ENCODE peak calls at places on chromosomes 7 and 10, in eight cellular contexts. N is left lung, Z is GM12878, C is HCT116, T is adrenal gland, M is IMR-90, H is GM23248, U is upper lobe of right lung. X is an unnamed sample.

GRCh38 chr7:12458520-12459131 is 55.0 kb upstream of the VWDE start:
- DNase-seq in N (no peak), Z (no peak), C (peak; percentile 23), T (no peak), M (peak; percentile 25), H (peak; percentile 66), U (no peak), X (no peak)

GRCh38 chr10:63464402-63465292 is 1.1 kb downstream of the JMJD1C start:
- DNase-seq in N (no peak), Z (no peak), C (no peak), T (no peak), M (peak; percentile 26), H (peak; percentile 36), U (no peak), X (no peak)

GRCh38 chr7:104572554-104572953 is 244.2 kb downstream of the LHFPL3 start:
- DNase-seq in N (no peak), Z (no peak), C (no peak), T (no peak), M (no peak), H (no peak), U (no peak), X (no peak)

GRCh38 chr10:124732931-124733536 is 11.1 kb downstream of the FAM53B start:
- DNase-seq in N (peak; percentile 83), Z (peak; percentile 77), C (no peak), T (peak; percentile 88), M (peak; percentile 43), H (no peak), U (peak; percentile 84), X (peak; percentile 97)

GRCh38 chr10:115706482-115707076 is 566.4 kb downstream of the GFRA1 start:
- DNase-seq in N (no peak), Z (no peak), C (peak; percentile 12), T (no peak), M (peak; percentile 30), H (peak; percentile 56), U (no peak), X (no peak)

GRCh38 chr10:20856484-20856883 is 40.6 kb downstream of the NEBL start:
- DNase-seq in N (no peak), Z (no peak), C (no peak), T (no peak), M (no peak), H (no peak), U (no peak), X (no peak)

GRCh38 chr7:66060796-66061195 is 14.8 kb upstream of the ASL start:
- DNase-seq in N (no peak), Z (no peak), C (no peak), T (no peak), M (no peak), H (no peak), U (no peak), X (no peak)

GRCh38 chr7:2757904-2758672 is 70.1 kb downstream of the AMZ1 start:
- DNase-seq in N (peak; percentile 79), Z (peak; percentile 78), C (peak; percentile 88), T (peak; percentile 79), M (peak; percentile 99), H (peak; percentile 99), U (peak; percentile 72), X (no peak)

GRCh38 chr7:46848944-46849343 is 733.0 kb downstream of the TNS3 start:
- DNase-seq in N (no peak), Z (no peak), C (no peak), T (no peak), M (peak; percentile 71), H (peak; percentile 81), U (no peak), X (no peak)

GRCh38 chr7:4241791-4242190 is 440.3 kb upstream of the FOXK1 start:
- DNase-seq in N (no peak), Z (no peak), C (peak; percentile 4), T (no peak), M (no peak), H (no peak), U (no peak), X (no peak)

GRCh38 chr7:87810726-87811125 is 65.4 kb downstream of the SLC25A40 start:
- DNase-seq in N (no peak), Z (no peak), C (no peak), T (no peak), M (no peak), H (no peak), U (no peak), X (no peak)

GRCh38 chr10:104347295-104348045 is 6.2 kb upstream of the CFAP58 start:
- DNase-seq in N (no peak), Z (no peak), C (no peak), T (no peak), M (no peak), H (no peak), U (no peak), X (no peak)

GRCh38 chr10:26556756-26557640 is 118.9 kb downstream of the APBB1IP start:
- DNase-seq in N (no peak), Z (no peak), C (peak; percentile 50), T (peak; percentile 27), M (peak; percentile 11), H (peak; percentile 83), U (no peak), X (peak; percentile 17)

GRCh38 chr10:43926371-43926770 is 277.7 kb upstream of the ZNF32 start:
- DNase-seq in N (no peak), Z (no peak), C (no peak), T (no peak), M (no peak), H (no peak), U (no peak), X (no peak)

GRCh38 chr7:118029881-118030422 is 154.0 kb upstream of the LSM8 start:
- DNase-seq in N (no peak), Z (no peak), C (no peak), T (no peak), M (no peak), H (no peak), U (no peak), X (no peak)

GRCh38 chr7:20327047-20327446 is 3.7 kb upstream of the ITGB8 start:
- DNase-seq in N (no peak), Z (no peak), C (no peak), T (no peak), M (peak; percentile 82), H (peak; percentile 66), U (no peak), X (no peak)

GRCh38 chr7:1794888-1795542 is 124.9 kb downstream of the ELFN1 start:
- DNase-seq in N (no peak), Z (no peak), C (no peak), T (no peak), M (no peak), H (no peak), U (no peak), X (no peak)

GRCh38 chr10:48800283-48800675 is 115.6 kb downstream of the WDFY4 start:
- DNase-seq in N (no peak), Z (peak; percentile 34), C (no peak), T (no peak), M (no peak), H (no peak), U (no peak), X (no peak)

GRCh38 chr10:126669188-126669587 is 1.3 kb downstream of the C10orf90 start:
- DNase-seq in N (no peak), Z (no peak), C (no peak), T (no peak), M (no peak), H (no peak), U (no peak), X (no peak)

GRCh38 chr7:116955340-116955739 is 2.0 kb downstream of the ST7 start:
- DNase-seq in N (no peak), Z (no peak), C (no peak), T (no peak), M (no peak), H (no peak), U (no peak), X (no peak)
- H3K9me3 ChIP-seq in N (no peaks in the 10 kb centered on the region), Z (no peaks in the 10 kb centered on the region), C (no peaks in the 10 kb centered on the region), T (no peaks in the 10 kb centered on the region), M (no peaks in the 10 kb centered on the region), H (no peaks in the 10 kb centered on the region), U (no peaks in the 10 kb centered on the region), X (no peaks in the 10 kb centered on the region)

DNA sequence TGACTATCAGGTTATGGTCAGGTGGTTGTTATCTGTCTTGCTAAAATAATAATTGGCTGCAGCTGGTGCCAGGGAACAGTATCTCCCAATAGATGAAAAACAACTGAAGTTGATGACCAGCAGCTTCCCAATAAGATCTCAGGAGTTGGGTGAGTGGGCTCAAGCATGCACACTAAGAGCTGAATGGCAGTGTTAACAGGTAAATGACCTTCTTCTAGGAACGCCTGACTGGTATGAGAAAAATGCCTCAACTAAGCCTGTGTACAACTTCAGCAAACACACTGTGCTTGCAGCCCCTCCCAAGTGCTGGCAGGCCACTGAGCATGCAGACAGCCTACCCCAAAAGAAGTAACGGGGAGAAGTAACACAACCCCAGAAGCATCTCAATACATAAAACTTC is 636.9 kb downstream of the ACTR3B start:
- DNase-seq in N (no peak), Z (no peak), C (no peak), T (no peak), M (no peak), H (no peak), U (no peak), X (no peak)
- H3K9me3 ChIP-seq in N (peaks cover 21% of the 10 kb centered on the region), Z (no peaks in the 10 kb centered on the region), C (peaks cover 5% of the 10 kb centered on the region), T (peaks cover 5% of the 10 kb centered on the region), M (peaks cover 32% of the 10 kb centered on the region), H (no peaks in the 10 kb centered on the region), U (peaks cover 6% of the 10 kb centered on the region), X (no peaks in the 10 kb centered on the region)

DNA sequence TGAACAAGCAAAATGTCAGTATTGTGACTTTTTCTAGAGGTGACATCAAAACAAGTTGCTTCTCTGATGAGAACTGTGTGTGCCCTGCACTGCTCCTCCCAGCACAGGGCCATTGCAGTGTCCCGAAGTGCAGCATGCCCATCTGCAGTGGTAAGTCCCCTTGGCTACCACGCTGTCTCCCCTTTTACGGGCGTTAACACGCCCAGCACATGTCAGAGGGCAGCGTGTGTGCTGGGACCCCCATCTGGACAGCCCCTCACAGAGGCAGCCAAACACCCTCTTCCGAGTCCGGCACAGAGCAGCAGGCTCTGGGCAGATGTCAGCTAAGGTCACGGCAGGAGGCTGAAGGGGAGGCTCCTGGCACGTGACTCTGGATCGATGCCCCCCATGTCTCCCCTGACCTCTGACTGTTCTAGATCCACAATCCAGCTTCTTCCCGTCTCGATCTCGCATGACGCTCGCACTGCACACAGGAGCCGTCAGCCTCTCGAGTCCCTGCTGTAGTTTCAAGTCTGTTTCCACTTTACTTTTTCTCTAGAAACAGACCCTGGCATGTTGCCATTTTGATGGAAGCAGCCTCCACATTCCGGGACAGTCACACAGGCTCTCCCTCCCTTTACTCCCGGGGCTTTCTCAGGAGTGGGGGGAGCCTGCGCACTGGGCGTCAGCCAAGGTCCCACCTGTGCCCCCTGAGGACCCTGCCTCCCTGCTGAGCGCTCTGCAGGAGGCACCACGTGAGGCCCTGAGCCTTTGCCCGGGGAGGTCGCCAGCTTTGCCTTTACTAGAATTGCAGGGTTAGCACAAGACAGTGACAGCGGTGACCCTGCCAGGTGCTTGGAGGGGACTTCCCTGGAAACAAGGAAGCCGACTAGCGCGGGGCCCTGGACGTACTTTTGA is 133.8 kb downstream of the TCERG1L start:
- DNase-seq in N (no peak), Z (no peak), C (no peak), T (no peak), M (no peak), H (no peak), U (no peak), X (peak; percentile 61)
- H3K9me3 ChIP-seq in N (peaks cover 8% of the 10 kb centered on the region), Z (peaks cover 5% of the 10 kb centered on the region), C (no peaks in the 10 kb centered on the region), T (no peaks in the 10 kb centered on the region), M (peaks cover 73% of the 10 kb centered on the region), H (no peaks in the 10 kb centered on the region), U (no peaks in the 10 kb centered on the region), X (no peaks in the 10 kb centered on the region)

DNA sequence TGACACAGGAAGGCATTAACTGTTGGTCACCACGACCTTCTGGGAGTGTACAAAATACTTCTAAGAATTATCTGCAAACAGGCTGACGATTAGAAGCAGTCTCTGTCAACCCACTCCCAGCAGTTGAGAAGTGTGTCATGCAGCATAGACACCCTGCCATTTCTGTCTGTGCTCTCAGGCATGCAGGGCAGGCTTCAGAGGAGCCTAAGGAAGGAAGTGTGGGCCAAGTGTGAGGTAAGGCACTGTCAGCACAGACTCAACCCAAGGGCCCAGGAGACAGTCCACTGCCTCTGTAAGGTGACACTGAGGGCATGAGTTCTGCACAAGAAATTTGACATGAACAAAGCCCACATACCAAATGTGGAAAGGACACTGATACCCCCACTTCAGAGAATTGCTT is 109.0 kb upstream of the VIPR2 start:
- DNase-seq in N (no peak), Z (no peak), C (no peak), T (no peak), M (no peak), H (no peak), U (no peak), X (no peak)
- H3K9me3 ChIP-seq in N (no peaks in the 10 kb centered on the region), Z (no peaks in the 10 kb centered on the region), C (no peaks in the 10 kb centered on the region), T (no peaks in the 10 kb centered on the region), M (peaks cover 24% of the 10 kb centered on the region), H (no peaks in the 10 kb centered on the region), U (no peaks in the 10 kb centered on the region), X (no peaks in the 10 kb centered on the region)

X was measured in thyroid gland.